ENCODE peak calls at places on chromosomes 2 and 18, in ten cellular contexts. K is hepatocyte; C is pancreas; L is uterus; V is left lung; J is fibroblast of lung; E is body of pancreas; N is mammary epithelial cell; F is CD4-positive, CD25-positive, alpha-beta regulatory T cell; R is cardiac muscle cell. A is an unnamed sample.
A peak's percentile ranks its signal among the peaks of the same experiment; 100 is the strongest.

GRCh38 chr2:182298456-182298855 is 128.4 kb downstream of the PDE1A start:
- DNase-seq in K (no peak), C (no peak), L (no peak), V (no peak), J (no peak), E (no peak), N (no peak), F (no peak), R (no peak), A (no peak)

GRCh38 chr2:112582314-112582746 is 2.1 kb upstream of the CHCHD5 start:
- DNase-seq in K (peak; percentile 75), C (no peak), L (no peak), V (no peak), J (peak; percentile 78), E (no peak), N (peak; percentile 60), F (peak; percentile 69), R (peak; percentile 80), A (peak; percentile 53)

GRCh38 chr18:63762518-63762917 is 12.7 kb upstream of the SERPINB7 start:
- DNase-seq in K (no peak), C (no peak), L (no peak), V (no peak), J (peak; percentile 79), E (no peak), N (peak; percentile 93), F (no peak), R (peak; percentile 14), A (no peak)

GRCh38 chr2:231308631-231309414 is 86.7 kb upstream of the B3GNT7 start:
- DNase-seq in K (peak; percentile 28), C (no peak), L (no peak), V (no peak), J (no peak), E (no peak), N (peak; percentile 40), F (no peak), R (peak; percentile 18), A (no peak)

GRCh38 chr2:98730851-98731708 is at the start of gene MGAT4A:
- DNase-seq in K (peak; percentile 86), C (peak; percentile 91), L (peak; percentile 63), V (peak; percentile 95), J (peak; percentile 11), E (peak; percentile 83), N (peak; percentile 43), F (peak; percentile 83), R (peak; percentile 47), A (peak; percentile 73)

GRCh38 chr2:118709786-118710185 is 137.7 kb downstream of the EN1 start:
- DNase-seq in K (no peak), C (no peak), L (no peak), V (no peak), J (no peak), E (no peak), N (no peak), F (no peak), R (no peak), A (no peak)

GRCh38 chr18:48942554-48943261 is 8.1 kb downstream of the SMAD7 start:
- DNase-seq in K (peak; percentile 86), C (no peak), L (no peak), V (no peak), J (peak; percentile 67), E (peak; percentile 72), N (peak; percentile 98), F (no peak), R (peak; percentile 83), A (no peak)

GRCh38 chr2:100857915-100858314 is 38.0 kb downstream of the NPAS2 start:
- DNase-seq in K (no peak), C (no peak), L (no peak), V (no peak), J (peak; percentile 95), E (no peak), N (no peak), F (no peak), R (peak; percentile 80), A (no peak)

GRCh38 chr2:44562737-44563136 is 201.0 kb downstream of the CAMKMT start:
- DNase-seq in K (no peak), C (no peak), L (no peak), V (peak; percentile 47), J (no peak), E (no peak), N (no peak), F (no peak), R (no peak), A (no peak)

GRCh38 chr18:63848159-63848558 is 39.3 kb upstream of the SERPINB2 start:
- DNase-seq in K (peak; percentile 65), C (no peak), L (no peak), V (no peak), J (peak; percentile 70), E (no peak), N (peak; percentile 52), F (no peak), R (peak; percentile 70), A (no peak)

GRCh38 chr2:205660521-205661124 is 21.7 kb upstream of the NRP2 start:
- DNase-seq in K (no peak), C (no peak), L (peak; percentile 67), V (no peak), J (peak; percentile 93), E (no peak), N (peak; percentile 81), F (no peak), R (peak; percentile 83), A (peak; percentile 39)

GRCh38 chr2:121239471-121239870 is 45.5 kb downstream of the TFCP2L1 start:
- DNase-seq in K (no peak), C (peak; percentile 21), L (no peak), V (no peak), J (no peak), E (no peak), N (no peak), F (no peak), R (no peak), A (no peak)

GRCh38 chr2:203988540-203989264 is 52.1 kb downstream of the ICOS start:
- DNase-seq in K (no peak), C (no peak), L (no peak), V (no peak), J (no peak), E (no peak), N (no peak), F (no peak), R (no peak), A (no peak)

DNA sequence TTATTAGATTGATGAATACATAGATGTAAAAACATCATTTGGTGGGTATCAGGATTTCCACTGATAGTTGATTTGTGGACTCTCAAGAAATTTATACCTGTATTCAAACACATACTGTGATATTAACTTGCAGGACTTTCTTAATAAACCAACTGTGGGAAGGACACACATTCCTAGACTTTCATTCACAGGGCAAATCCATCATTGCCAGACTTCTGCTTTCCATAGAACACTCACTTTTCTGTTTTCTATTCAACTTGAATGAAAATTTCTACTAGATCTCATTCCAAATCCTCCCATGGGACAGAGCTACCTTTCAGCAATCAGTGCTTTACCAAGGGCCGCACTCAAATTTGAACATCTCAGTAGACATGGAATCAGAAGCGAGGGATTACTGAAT is 612.5 kb downstream of the IRS1 start:
- DNase-seq in K (no peak), C (no peak), L (no peak), V (no peak), J (no peak), E (no peak), N (no peak), F (no peak), R (no peak), A (no peak)
- H3K27ac ChIP-seq in K (no peak overlapping the region), C (no peak overlapping the region), L (peak overlapping the region; percentile 81), V (no peak overlapping the region), J (peak overlapping the region; percentile 95), E (no peak overlapping the region), N (no peak overlapping the region), F (no peak overlapping the region), R (no peak overlapping the region), A (no peak overlapping the region)

GRCh38 chr2:75403991-75404428 is 156.7 kb downstream of the EVA1A start:
- DNase-seq in K (peak; percentile 53), C (no peak), L (no peak), V (no peak), J (peak; percentile 66), E (no peak), N (peak; percentile 35), F (peak; percentile 28), R (peak; percentile 73), A (no peak)
- H3K4me1 ChIP-seq in K (no peaks in the 10 kb centered on the region), C (no peaks in the 10 kb centered on the region), L (no peaks in the 10 kb centered on the region), V (no peaks in the 10 kb centered on the region), J (no peaks in the 10 kb centered on the region), E (no peaks in the 10 kb centered on the region), N (no peaks in the 10 kb centered on the region), F (no peaks in the 10 kb centered on the region), R (peaks cover 16% of the 10 kb centered on the region), A (no peaks in the 10 kb centered on the region)

GRCh38 chr2:229627728-229628127 is 86.6 kb downstream of the DNER start:
- DNase-seq in K (no peak), C (no peak), L (no peak), V (no peak), J (no peak), E (no peak), N (peak; percentile 36), F (no peak), R (no peak), A (no peak)
- H3K9me3 ChIP-seq in K (no peaks in the 10 kb centered on the region), C (no peaks in the 10 kb centered on the region), L (no peaks in the 10 kb centered on the region), V (no peaks in the 10 kb centered on the region), J (no peaks in the 10 kb centered on the region), E (no peaks in the 10 kb centered on the region), N (no peaks in the 10 kb centered on the region), F (no peaks in the 10 kb centered on the region), R (no peaks in the 10 kb centered on the region), A (no peaks in the 10 kb centered on the region)

GRCh38 chr18:12401881-12402280 is 5.8 kb upstream of the PRELID3A start:
- DNase-seq in K (no peak), C (no peak), L (no peak), V (no peak), J (no peak), E (no peak), N (no peak), F (no peak), R (no peak), A (no peak)
- H3K27ac ChIP-seq in K (no peak overlapping the region), C (no peak overlapping the region), L (no peak overlapping the region), V (no peak overlapping the region), J (no peak overlapping the region), E (no peak overlapping the region), N (no peak overlapping the region), F (no peak overlapping the region), R (no peak overlapping the region), A (no peak overlapping the region)

DNA sequence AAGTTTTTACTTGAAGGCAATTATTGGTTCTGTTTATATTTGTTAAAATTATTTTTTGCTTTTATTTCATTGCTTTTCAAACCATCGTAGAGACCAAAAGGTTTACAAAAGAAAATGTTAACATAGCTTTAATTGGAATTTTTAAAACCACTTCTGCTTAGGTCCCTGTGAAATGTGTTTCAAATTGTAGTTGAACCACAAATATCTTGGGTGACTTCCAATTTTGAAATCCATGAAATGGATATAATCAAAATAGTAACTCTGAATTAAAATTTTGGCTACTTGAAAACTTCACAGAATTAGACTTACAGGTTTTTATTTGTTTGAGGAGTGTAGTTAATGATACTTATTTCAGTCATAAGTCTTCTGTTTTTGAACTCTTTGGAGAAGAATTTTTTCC is 3.1 kb upstream of the SPAG16 start:
- DNase-seq in K (no peak), C (no peak), L (no peak), V (no peak), J (peak; percentile 58), E (no peak), N (no peak), F (no peak), R (peak; percentile 43), A (no peak)
- H3K4me1 ChIP-seq in K (peaks cover 9% of the 10 kb centered on the region), C (peaks cover 7% of the 10 kb centered on the region), L (peaks cover 3% of the 10 kb centered on the region), V (no peaks in the 10 kb centered on the region), J (peaks cover 2% of the 10 kb centered on the region), E (peaks cover 22% of the 10 kb centered on the region), N (peaks cover 11% of the 10 kb centered on the region), F (peaks cover 17% of the 10 kb centered on the region), R (peaks cover 4% of the 10 kb centered on the region), A (peaks cover 14% of the 10 kb centered on the region)

GRCh38 chr18:8952174-8952573 is 150.3 kb upstream of the NDUFV2 start:
- DNase-seq in K (no peak), C (no peak), L (no peak), V (no peak), J (no peak), E (no peak), N (no peak), F (no peak), R (no peak), A (no peak)
- H3K9me3 ChIP-seq in K (no peaks in the 10 kb centered on the region), C (no peaks in the 10 kb centered on the region), L (no peaks in the 10 kb centered on the region), V (peaks cover 2% of the 10 kb centered on the region), J (no peaks in the 10 kb centered on the region), E (no peaks in the 10 kb centered on the region), N (peaks cover 6% of the 10 kb centered on the region), F (no peaks in the 10 kb centered on the region), R (no peaks in the 10 kb centered on the region), A (no peaks in the 10 kb centered on the region)